ENCODE peak calls at places on chromosomes 12 and 14, in six cellular contexts. A is CD8-positive, alpha-beta memory T cell; T is iPS DF 6.9; O is spleen; C is mesendoderm; Y is cardiac muscle cell. E is an unnamed sample. For H3K36me3, the result is how much of the 10 kb centered on the place peaks cover.

GRCh38 chr12:125329239-125330238 is 264.3 kb downstream of the AACS start:
- DNase-seq in C (peak), T (no peak), A (no peak), Y (no peak), O (no peak), E (no peak)

GRCh38 chr12:1083888-1084262 is 92.9 kb downstream of the ERC1 start:
- DNase-seq in Y (peak), T (no peak), A (no peak), C (peak), O (no peak), E (no peak)

GRCh38 chr12:75636607-75637006 is 125.2 kb upstream of the KRR1 start:
- DNase-seq in O (no peak), T (no peak), Y (no peak), C (no peak), A (no peak), E (no peak)

GRCh38 chr12:7994731-7995205 is 37.7 kb upstream of the FOXJ2 start:
- DNase-seq in O (no peak), C (peak), A (no peak), T (no peak), Y (peak), E (no peak)

GRCh38 chr12:108425238-108425795 is 86.2 kb upstream of the CMKLR1 start:
- DNase-seq in A (no peak), T (no peak), O (no peak), C (peak), Y (peak), E (no peak)

GRCh38 chr12:95147836-95148235 is 69.4 kb downstream of the FGD6 start:
- DNase-seq in A (no peak), O (no peak), T (no peak), Y (no peak), C (peak), E (no peak)

GRCh38 chr12:126506426-126507182 is 1441.4 kb downstream of the AACS start:
- DNase-seq in A (no peak), T (no peak), Y (no peak), O (no peak), C (no peak), E (no peak)

GRCh38 chr12:23084236-23084995 is 459.4 kb downstream of the ETNK1 start:
- DNase-seq in C (no peak), Y (peak), A (no peak), T (no peak), O (no peak), E (no peak)

GRCh38 chr14:74562515-74563232 is 49.4 kb downstream of the LTBP2 start:
- DNase-seq in O (peak), C (no peak), Y (no peak), T (no peak), A (no peak), E (no peak)

GRCh38 chr12:14845350-14845750 is 2.0 kb upstream of the ART4 start:
- DNase-seq in T (peak), A (peak), O (no peak), Y (peak), C (peak), E (no peak)

GRCh38 chr12:11171953-11172675 is 1.1 kb downstream of the SMIM10L1 start:
- DNase-seq in O (no peak), A (no peak), C (peak), T (no peak), Y (peak), E (no peak)

GRCh38 chr12:46491548-46491947 is 119.0 kb upstream of the SLC38A2 start:
- DNase-seq in Y (peak), A (no peak), O (no peak), T (no peak), C (no peak), E (no peak)

GRCh38 chr12:93622485-93622884 is 50.0 kb downstream of the SOCS2 start:
- DNase-seq in Y (peak), T (no peak), A (no peak), C (no peak), O (no peak), E (no peak)

GRCh38 chr14:59182641-59183040 is 5.8 kb upstream of the DAAM1 start:
- DNase-seq in A (no peak), C (no peak), T (no peak), O (no peak), Y (no peak), E (no peak)
- H3K36me3 ChIP-seq in A (under half), C (under half), T (under half), O (under half), Y (under half), E (under half)

GRCh38 chr12:55641595-55641994 is 4.9 kb downstream of the OR10P1 start:
- DNase-seq in C (no peak), T (no peak), Y (no peak), O (peak), A (no peak), E (no peak)
- H3K27ac ChIP-seq in C (no peak), T (no peak), Y (no peak), O (peak), A (no peak), E (peak)

DNA sequence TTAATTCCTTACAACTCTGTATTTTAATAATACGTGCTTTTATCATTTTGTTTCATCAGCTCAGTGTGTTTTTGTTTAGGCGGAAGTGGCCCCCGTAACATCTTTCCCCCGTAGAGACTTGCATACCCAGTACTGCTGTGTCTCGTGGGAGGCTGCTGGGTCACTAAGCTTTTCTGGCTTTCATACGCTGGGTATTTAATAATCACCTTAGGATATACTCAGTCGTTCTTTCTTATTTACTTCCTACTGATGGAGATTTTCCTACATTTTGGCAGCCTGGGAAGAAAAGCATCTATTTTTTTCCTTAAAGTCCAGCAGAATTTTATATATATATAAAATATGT is 26.6 kb downstream of the SFSWAP start:
- DNase-seq in C (no peak), A (no peak), O (no peak), T (no peak), Y (no peak), E (no peak)
- H3K36me3 ChIP-seq in C (under half), A (under half), O (half or more), T (under half), Y (under half), E (half or more)

DNA sequence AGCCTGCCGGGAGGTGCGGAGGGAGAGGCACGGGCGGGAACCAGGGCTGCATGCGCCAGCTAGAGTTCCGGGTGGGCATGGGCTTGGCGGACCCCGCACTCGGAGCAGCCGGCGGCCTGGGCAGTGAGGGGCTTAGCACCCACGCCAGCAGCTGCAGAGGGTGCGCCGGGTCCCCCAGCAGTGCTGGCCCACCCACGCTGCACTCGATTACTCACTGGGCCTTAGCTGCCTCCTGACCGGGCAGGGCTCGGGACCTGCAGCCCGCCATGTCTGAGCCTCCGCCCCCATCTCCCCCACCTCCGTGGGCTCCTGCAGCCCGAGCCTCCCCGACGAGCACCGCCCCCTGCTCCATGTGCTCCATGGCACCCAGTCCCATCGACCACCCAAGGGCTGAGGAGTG is 14.8 kb downstream of the CKAP4 start:
- DNase-seq in A (no peak), T (no peak), O (no peak), Y (no peak), C (no peak), E (no peak)
- H3K27ac ChIP-seq in A (no peak), T (no peak), O (no peak), Y (no peak), C (no peak), E (no peak)

DNA sequence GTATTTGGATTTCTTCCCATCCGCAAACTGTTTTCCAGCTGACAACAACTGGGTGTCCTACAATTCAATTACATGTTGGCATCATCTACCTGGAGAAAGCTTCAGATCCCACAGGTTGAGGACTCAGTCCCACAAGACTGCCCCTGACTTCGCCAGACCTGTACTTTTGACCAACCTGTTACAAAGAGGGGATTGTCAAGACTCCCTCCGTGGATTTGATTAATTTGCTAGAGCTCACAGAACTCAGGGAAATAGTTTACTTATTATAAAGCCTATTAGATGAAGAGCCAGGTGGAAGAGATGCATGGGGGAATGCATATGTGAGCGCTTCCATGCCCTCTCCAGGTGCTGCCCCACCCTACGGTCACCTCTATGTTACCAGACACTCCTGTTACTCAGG is 14.6 kb downstream of the RESF1 start:
- DNase-seq in T (no peak), C (no peak), O (no peak), A (no peak), Y (no peak), E (no peak)
- H3K36me3 ChIP-seq in T (under half), C (under half), O (half or more), A (half or more), Y (under half), E (half or more)